ENCODE peak calls at places on chromosomes 13 and 19, in four cellular contexts. G, V, T and J are unnamed samples.

GRCh38 chr13:20714161-20714560 is 10.7 kb downstream of the IL17D start:
- DNase-seq in G (no peak), V (no peak), T (no peak), J (no peak)

GRCh38 chr13:97522243-97522642 is 88.3 kb downstream of the RAP2A start:
- DNase-seq in G (no peak), V (no peak), T (peak; percentile 85), J (no peak)

GRCh38 chr13:50529154-50529882 is 314.2 kb downstream of the DLEU7 start:
- DNase-seq in G (peak; percentile 10), V (peak; percentile 37), T (no peak), J (no peak)

GRCh38 chr13:32212420-32212819 is 102.7 kb downstream of the ZAR1L start:
- DNase-seq in G (no peak), V (no peak), T (no peak), J (no peak)

GRCh38 chr13:78589206-78589605 is 14.1 kb downstream of the POU4F1 start:
- DNase-seq in G (peak; percentile 40), V (no peak), T (peak; percentile 39), J (no peak)

GRCh38 chr13:24308488-24309020 is 826 bp upstream of the C1QTNF9 start:
- DNase-seq in G (no peak), V (no peak), T (no peak), J (no peak)

GRCh38 chr13:85261757-85262346 is 537.4 kb downstream of the SLITRK6 start:
- DNase-seq in G (no peak), V (no peak), T (peak; percentile 3), J (no peak)

GRCh38 chr13:21698975-21699679 is 28.3 kb downstream of the FGF9 start:
- DNase-seq in G (no peak), V (no peak), T (no peak), J (no peak)

GRCh38 chr19:48283908-48284307 is 14.0 kb downstream of the ZNF114 start:
- DNase-seq in G (no peak), V (no peak), T (no peak), J (no peak)

GRCh38 chr19:29967623-29968022 is 25.6 kb downstream of the URI1 start:
- DNase-seq in G (peak; percentile 35), V (no peak), T (no peak), J (no peak)

GRCh38 chr13:38687246-38688229 is 661 bp downstream of the FREM2 start:
- DNase-seq in G (no peak), V (peak; percentile 15), T (no peak), J (no peak)

GRCh38 chr19:55579766-55580621 is 654 bp downstream of the ZNF579 start:
- DNase-seq in G (peak; percentile 43), V (peak; percentile 77), T (peak; percentile 16), J (no peak)

GRCh38 chr19:45878043-45878794 is 7.7 kb downstream of the IRF2BP1 start:
- DNase-seq in G (no peak), V (no peak), T (peak; percentile 66), J (no peak)

GRCh38 chr13:101474419-101474957 is 22.0 kb downstream of the ITGBL1 start:
- DNase-seq in G (no peak), V (no peak), T (no peak), J (no peak)

GRCh38 chr13:27120011-27120410 is 51.6 kb downstream of the USP12 start:
- DNase-seq in G (no peak), V (no peak), T (no peak), J (no peak)

GRCh38 chr13:85529216-85529590 is 270.0 kb downstream of the SLITRK6 start:
- DNase-seq in G (no peak), V (no peak), T (no peak), J (no peak)

GRCh38 chr19:15452111-15453047 is 2.6 kb upstream of the WIZ start:
- DNase-seq in G (peak; percentile 99), V (peak; percentile 98), T (peak; percentile 69), J (no peak)

GRCh38 chr19:41958367-41959055 is 610 bp downstream of the RABAC1 start:
- DNase-seq in G (peak; percentile 86), V (peak; percentile 91), T (peak; percentile 64), J (no peak)

GRCh38 chr19:38021356-38021755 is 114.3 kb downstream of the SIPA1L3 start:
- DNase-seq in G (no peak), V (no peak), T (no peak), J (no peak)

GRCh38 chr13:33676700-33677048 is 141.3 kb upstream of the RFC3 start:
- DNase-seq in G (no peak), V (peak; percentile 66), T (peak; percentile 88), J (no peak)

GRCh38 chr13:60765700-60766411 is 368.8 kb downstream of the TDRD3 start:
- DNase-seq in G (no peak), V (no peak), T (peak; percentile 5), J (no peak)

GRCh38 chr19:35037716-35038622 is 3.6 kb upstream of the HPN start:
- DNase-seq in G (no peak), V (peak; percentile 42), T (no peak), J (peak; percentile 30)

GRCh38 chr19:29810504-29810871 is 1.3 kb upstream of the CCNE1 start:
- DNase-seq in G (peak; percentile 40), V (no peak), T (no peak), J (no peak)

GRCh38 chr13:110116072-110116487 is 190.9 kb downstream of the COL4A1 start:
- DNase-seq in G (peak; percentile 71), V (peak; percentile 65), T (peak; percentile 4), J (no peak)

GRCh38 chr19:40006273-40006691 is 9.4 kb downstream of the ZNF546 start:
- DNase-seq in G (peak; percentile 73), V (no peak), T (no peak), J (no peak)

GRCh38 chr19:8585894-8586750 is 8.9 kb upstream of the MYO1F start:
- DNase-seq in G (peak; percentile 79), V (peak; percentile 59), T (peak; percentile 28), J (no peak)

GRCh38 chr19:33413868-33414666 is 40.6 kb downstream of the CEBPG start:
- DNase-seq in G (no peak), V (peak; percentile 72), T (no peak), J (no peak)

GRCh38 chr19:45515081-45515624 is 7.9 kb downstream of the VASP start:
- DNase-seq in G (peak; percentile 77), V (no peak), T (peak; percentile 54), J (peak; percentile 57)

GRCh38 chr13:59874973-59875372 is 288.8 kb downstream of the DIAPH3 start:
- DNase-seq in G (no peak), V (no peak), T (no peak), J (no peak)

GRCh38 chr19:48623556-48624066 is 4.3 kb downstream of the SPHK2 start:
- DNase-seq in G (no peak), V (peak; percentile 65), T (no peak), J (no peak)

GRCh38 chr13:35309711-35310110 is 166.8 kb downstream of the MAB21L1 start:
- DNase-seq in G (no peak), V (no peak), T (no peak), J (no peak)

GRCh38 chr13:36163303-36163702 is 32.1 kb upstream of the DCLK1 start:
- DNase-seq in G (no peak), V (no peak), T (no peak), J (no peak)

GRCh38 chr19:46841458-46842083 is 9.1 kb downstream of the AP2S1 start:
- DNase-seq in G (peak; percentile 46), V (no peak), T (no peak), J (no peak)

GRCh38 chr19:44113784-44114390 is 688 bp downstream of the ZNF225 start:
- DNase-seq in G (peak; percentile 22), V (peak; percentile 30), T (no peak), J (no peak)

GRCh38 chr19:10136936-10137335 is 17.2 kb upstream of the EIF3G start:
- DNase-seq in G (no peak), V (no peak), T (no peak), J (no peak)

GRCh38 chr19:39200066-39200817 is 3.5 kb downstream of the NCCRP1 start:
- DNase-seq in G (no peak), V (no peak), T (no peak), J (no peak)

GRCh38 chr13:114263590-114263989 is 17.8 kb upstream of the UPF3A start:
- DNase-seq in G (no peak), V (no peak), T (no peak), J (peak; percentile 9)

GRCh38 chr13:41244555-41244954 is 18.8 kb downstream of the MTRF1 start:
- DNase-seq in G (no peak), V (no peak), T (no peak), J (no peak)

GRCh38 chr19:11550265-11550664 is 8.8 kb downstream of the ELOF1 start:
- DNase-seq in G (no peak), V (no peak), T (no peak), J (no peak)

GRCh38 chr19:11554160-11554559 is 4.9 kb downstream of the ELOF1 start:
- DNase-seq in G (no peak), V (no peak), T (no peak), J (peak; percentile 45)

GRCh38 chr19:11549386-11549953 is 9.6 kb downstream of the ELOF1 start:
- DNase-seq in G (no peak), V (no peak), T (no peak), J (no peak)

GRCh38 chr19:11552666-11553372 is 6.2 kb downstream of the ELOF1 start:
- DNase-seq in G (no peak), V (no peak), T (no peak), J (no peak)

GRCh38 chr19:11551603-11552235 is 7.3 kb downstream of the ELOF1 start:
- DNase-seq in G (peak; percentile 49), V (peak; percentile 78), T (no peak), J (no peak)
- TF ChIP-seq SMC3 in G (peak; percentile 25), V (no peak), T (no peak), J (no peak)

DNA sequence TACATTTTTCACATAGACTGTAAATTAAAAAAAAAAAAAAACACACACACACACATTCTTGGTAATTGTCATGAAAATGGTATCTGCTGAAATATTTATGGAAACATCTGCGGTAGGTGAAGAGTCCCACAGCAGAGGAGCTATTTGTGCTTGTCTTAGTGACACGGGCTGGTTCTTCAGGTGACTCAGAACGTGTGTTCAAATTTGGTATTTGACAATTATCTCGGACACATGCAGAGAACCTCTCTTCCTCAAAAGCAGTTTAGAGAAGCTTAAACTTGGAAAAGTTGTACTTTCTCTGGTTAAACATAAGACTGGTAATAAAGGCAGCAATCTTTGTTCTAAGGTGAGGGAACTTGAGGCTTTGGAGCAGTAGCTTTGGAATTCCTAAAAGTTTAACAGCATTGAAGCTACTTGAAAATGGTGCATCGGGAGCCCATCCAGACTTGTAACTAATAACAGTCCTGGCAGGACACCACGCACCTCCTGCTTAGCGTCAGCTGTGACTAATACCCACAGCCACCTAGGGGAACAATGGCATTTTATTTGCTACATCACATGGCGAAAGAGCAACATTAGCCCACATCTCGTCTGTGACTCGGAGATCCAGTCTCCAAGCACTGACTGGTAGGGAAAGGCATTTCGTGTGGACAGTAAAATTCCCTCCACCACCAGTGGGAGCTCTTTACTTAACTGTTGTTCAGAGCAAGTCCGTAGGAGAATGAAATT is 1505.1 kb upstream of the SLC10A2 start:
- DNase-seq in G (no peak), V (peak; percentile 48), T (peak; percentile 16), J (no peak)
- TF ChIP-seq YY1 in G (no peak), V (no peak), T (no peak), J (no peak)

GRCh38 chr19:3468211-3468610 is 12.1 kb downstream of the SMIM24 start:
- DNase-seq in G (no peak), V (no peak), T (no peak), J (no peak)
- H3K27ac ChIP-seq in G (no peak overlapping the region), V (no peak overlapping the region), T (no peak overlapping the region), J (no peak overlapping the region)

GRCh38 chr13:76852991-76853390 is 33.2 kb downstream of the KCTD12 start:
- DNase-seq in G (no peak), V (no peak), T (no peak), J (no peak)
- TF ChIP-seq SMC3 in G (no peak), V (no peak), T (no peak), J (no peak)

GRCh38 chr13:53266757-53267156 is 238.1 kb downstream of the OLFM4 start:
- DNase-seq in G (no peak), V (no peak), T (no peak), J (no peak)
- TF ChIP-seq YY1 in G (no peak), V (no peak), T (no peak), J (no peak)